ENCODE peak calls at places on chromosome 12, in seven cellular contexts. W, Z, D, B, S, R and H are unnamed samples.

GRCh38 chr12:570237-570925 is 92.9 kb downstream of the NINJ2 start:
- DNase-seq in S (peak; percentile 35), W (no peak), D (peak; percentile 80), Z (peak; percentile 84), B (peak; percentile 59), R (peak; percentile 81), H (peak; percentile 87)

GRCh38 chr12:89372584-89373370 is 20.5 kb upstream of the DUSP6 start:
- DNase-seq in W (no peak), D (no peak), Z (no peak), S (no peak), R (no peak), B (no peak), H (no peak)

GRCh38 chr12:75961878-75962277 is 69.7 kb downstream of the PHLDA1 start:
- DNase-seq in R (no peak), S (no peak), D (no peak), W (no peak), B (no peak), Z (no peak), H (no peak)

GRCh38 chr12:66255737-66256136 is 46.6 kb upstream of the HELB start:
- DNase-seq in B (no peak), D (no peak), W (no peak), R (no peak), S (no peak), Z (no peak), H (no peak)

GRCh38 chr12:49144384-49144783 is 13.2 kb upstream of the TUBA1B start:
- DNase-seq in Z (no peak), B (no peak), D (no peak), S (no peak), W (no peak), R (no peak), H (no peak)

GRCh38 chr12:22306311-22306710 is 28.2 kb downstream of the ST8SIA1 start:
- DNase-seq in B (no peak), R (no peak), S (no peak), W (no peak), Z (no peak), D (no peak), H (no peak)

GRCh38 chr12:77377622-77378021 is 312.3 kb upstream of the E2F7 start:
- DNase-seq in Z (no peak), S (no peak), D (no peak), R (no peak), B (no peak), W (no peak), H (no peak)

GRCh38 chr12:79764641-79765040 is 73.9 kb upstream of the PAWR start:
- DNase-seq in Z (no peak), D (no peak), B (no peak), W (no peak), S (no peak), R (no peak), H (no peak)

GRCh38 chr12:16870845-16871244 is 264.9 kb upstream of the LMO3 start:
- DNase-seq in W (no peak), S (no peak), B (no peak), Z (no peak), D (no peak), R (no peak), H (no peak)

GRCh38 chr12:121214855-121215745 is 5.2 kb downstream of the P2RX4 start:
- DNase-seq in Z (no peak), W (no peak), D (no peak), R (no peak), B (peak; percentile 91), S (no peak), H (peak; percentile 88)

GRCh38 chr12:77214136-77214535 is 148.8 kb upstream of the E2F7 start:
- DNase-seq in Z (no peak), B (no peak), W (no peak), S (no peak), R (no peak), D (no peak), H (no peak)

GRCh38 chr12:109758406-109759075 is 44.9 kb downstream of the FAM222A start:
- DNase-seq in R (no peak), W (peak; percentile 58), D (no peak), Z (no peak), B (no peak), S (no peak), H (peak; percentile 6)

GRCh38 chr12:22531205-22531604 is 13.1 kb downstream of the C2CD5 start:
- DNase-seq in Z (no peak), S (no peak), W (no peak), B (no peak), R (no peak), D (no peak), H (no peak)

GRCh38 chr12:642633-643477 is 20.4 kb downstream of the NINJ2 start:
- DNase-seq in D (peak; percentile 74), R (peak; percentile 77), S (peak; percentile 69), Z (peak; percentile 87), W (peak; percentile 90), B (peak; percentile 86), H (peak; percentile 83)

GRCh38 chr12:32894566-32894965 is 2.0 kb downstream of the PKP2 start:
- DNase-seq in W (no peak), Z (no peak), D (no peak), B (no peak), S (peak; percentile 45), R (no peak), H (no peak)

DNA sequence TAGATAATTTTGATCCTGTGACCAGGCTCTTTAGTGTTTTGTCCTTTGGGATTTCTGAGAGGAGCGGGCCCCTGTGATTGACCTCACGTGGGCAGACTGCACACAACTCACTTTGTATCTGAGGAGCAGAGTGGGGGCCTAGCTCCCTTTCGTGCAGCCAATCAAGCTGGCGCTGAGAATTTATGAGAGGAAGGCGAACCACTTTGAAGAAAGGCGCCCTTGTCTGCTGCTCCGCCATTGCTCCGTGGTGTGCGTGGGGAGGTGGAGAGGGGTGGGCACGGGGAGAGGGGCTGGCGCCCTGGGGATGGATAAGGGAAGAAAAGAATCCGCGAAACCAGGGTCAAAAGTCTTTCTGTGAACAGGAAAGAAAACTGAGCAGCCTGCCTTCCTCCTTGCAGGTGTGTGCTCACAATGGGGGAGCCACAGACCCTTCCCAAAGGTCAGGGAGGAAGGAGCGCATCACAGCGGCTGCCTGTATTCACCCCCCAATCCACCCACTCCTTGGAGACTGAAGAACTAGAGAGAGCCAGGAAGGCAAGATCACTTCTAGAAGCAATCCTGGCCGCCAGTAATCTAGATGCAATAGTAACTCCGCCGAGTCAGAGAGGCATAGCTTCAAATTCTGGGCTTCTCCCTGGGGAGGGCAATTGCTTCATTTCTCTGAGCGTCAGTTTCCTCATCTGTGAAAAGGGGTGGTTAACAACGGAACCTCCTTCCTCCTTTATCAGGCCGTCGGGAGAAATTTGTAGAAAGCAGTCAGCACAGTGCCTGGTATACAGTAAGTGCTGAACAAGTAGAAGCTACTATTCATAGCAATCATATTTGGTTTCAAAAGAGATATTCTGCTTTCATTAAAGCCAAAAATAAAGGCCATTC is 24.9 kb upstream of the MED13L start:
- DNase-seq in D (peak; percentile 39), R (no peak), Z (no peak), S (no peak), B (no peak), W (no peak), H (no peak)
- H3K4me1 ChIP-seq in D (peaks cover 4% of the 10 kb centered on the region), R (no peaks in the 10 kb centered on the region), Z (peaks cover 14% of the 10 kb centered on the region), S (peaks cover 3% of the 10 kb centered on the region), B (peaks cover 12% of the 10 kb centered on the region), W (no peaks in the 10 kb centered on the region), H (peaks cover 4% of the 10 kb centered on the region)

DNA sequence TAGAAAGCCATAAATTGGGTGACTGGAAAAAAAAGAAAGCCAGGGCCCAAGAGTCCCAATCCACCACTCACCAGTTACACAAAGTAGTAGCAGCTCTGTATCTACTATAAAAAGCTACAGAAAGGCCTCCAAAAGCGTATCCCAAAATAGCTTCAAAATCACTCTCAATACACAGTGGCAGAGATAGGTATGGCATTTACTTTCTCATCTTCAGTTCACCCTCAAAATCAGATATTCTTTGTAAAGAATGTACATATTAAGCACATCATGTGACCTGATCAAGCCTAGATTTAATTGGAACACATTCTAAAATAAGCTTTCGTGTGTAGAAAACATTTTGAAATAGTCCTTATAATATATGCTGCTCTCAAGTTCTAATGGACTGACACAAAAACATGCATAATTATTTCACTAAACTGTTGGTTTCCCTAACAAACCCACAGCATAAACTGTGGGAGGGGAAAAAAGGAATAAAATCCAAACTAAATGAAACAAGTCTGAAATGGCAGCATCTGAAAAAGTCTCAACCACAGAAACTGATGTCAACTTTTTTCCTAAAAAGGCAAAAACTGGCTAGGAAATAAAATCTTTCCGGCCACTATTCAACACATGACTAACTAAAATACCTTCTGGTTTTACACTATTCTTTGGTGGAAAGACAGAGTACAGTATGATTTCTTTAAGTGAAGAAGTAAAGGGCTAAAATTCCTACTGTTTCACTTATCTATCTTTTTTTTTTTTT is 25.9 kb downstream of the UBE2N start:
- DNase-seq in B (no peak), Z (no peak), D (no peak), W (no peak), S (peak; percentile 47), R (no peak), H (no peak)
- H3K4me3 ChIP-seq in B (no peak overlapping the region), Z (no peak overlapping the region), D (no peak overlapping the region), W (no peak overlapping the region), S (no peak overlapping the region), R (no peak overlapping the region), H (no peak overlapping the region)

GRCh38 chr12:71484272-71484905 is 44.8 kb downstream of the LGR5 start:
- DNase-seq in W (no peak), Z (no peak), R (no peak), D (no peak), B (no peak), S (no peak), H (no peak)
- TF ChIP-seq CTCF in W (no peak), Z (no peak), R (no peak), D (no peak), B (no peak), S (no peak), H (no peak)

GRCh38 chr12:86719381-86719780 is 463.2 kb upstream of the MGAT4C start:
- DNase-seq in R (no peak), D (no peak), Z (no peak), S (no peak), W (no peak), B (no peak), H (no peak)

GRCh38 chr12:86724716-86725115 is 468.5 kb upstream of the MGAT4C start:
- DNase-seq in D (no peak), W (no peak), B (no peak), Z (no peak), R (no peak), S (no peak), H (no peak)

GRCh38 chr12:86727151-86727550 is 471.0 kb upstream of the MGAT4C start:
- DNase-seq in Z (no peak), R (no peak), S (no peak), W (no peak), B (no peak), D (no peak), H (no peak)

DNA sequence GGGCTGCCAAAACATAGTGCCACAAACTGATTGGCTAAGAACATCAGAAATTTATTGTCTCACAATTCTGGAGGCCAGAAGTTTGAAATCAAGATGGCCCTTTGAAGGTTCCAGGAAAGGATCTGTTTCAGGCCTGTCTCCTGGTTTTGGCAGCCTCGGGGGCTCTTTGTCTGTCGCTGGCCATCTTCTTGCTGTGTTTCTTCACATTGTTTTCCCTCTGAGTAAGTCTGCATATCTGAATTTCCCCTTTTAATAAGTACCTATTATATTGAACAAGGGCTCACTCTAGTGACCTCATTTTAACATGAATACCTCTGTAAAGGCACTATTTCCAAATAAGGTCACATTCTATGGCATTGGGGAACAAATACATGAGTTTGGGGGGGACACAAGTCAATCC is 467.1 kb upstream of the MGAT4C start:
- DNase-seq in B (no peak), Z (no peak), S (no peak), R (no peak), D (no peak), W (no peak), H (no peak)
- H3K4me1 ChIP-seq in B (no peaks in the 10 kb centered on the region), Z (no peaks in the 10 kb centered on the region), S (no peaks in the 10 kb centered on the region), R (no peaks in the 10 kb centered on the region), D (no peaks in the 10 kb centered on the region), W (no peaks in the 10 kb centered on the region), H (no peaks in the 10 kb centered on the region)

GRCh38 chr12:6057693-6058092 is 66.8 kb downstream of the VWF start:
- DNase-seq in W (no peak), D (no peak), S (peak; percentile 38), Z (no peak), B (no peak), R (peak; percentile 33), H (no peak)
- H3K4me3 ChIP-seq in W (no peak overlapping the region), D (no peak overlapping the region), S (no peak overlapping the region), Z (no peak overlapping the region), B (no peak overlapping the region), R (no peak overlapping the region), H (no peak overlapping the region)